ENCODE peak calls at places on chromosomes 12 and 14, in five cellular contexts. E is GM06990, V is uterus, B is right lobe of liver, I is cardiac fibroblast. R is an unnamed sample.

GRCh38 chr12:15719230-15719629 is 70.0 kb downstream of the EPS8 start:
- DNase-seq in E (no peak), V (no peak), B (no peak), I (no peak), R (no peak)

GRCh38 chr12:117188961-117189724 is 1.1 kb downstream of the FBXO21 start:
- DNase-seq in E (no peak), V (no peak), B (no peak), I (peak), R (peak)

GRCh38 chr12:117100251-117100650 is 1.0 kb upstream of the TESC start:
- DNase-seq in E (no peak), V (no peak), B (no peak), I (peak), R (no peak)

GRCh38 chr12:27179399-27180214 is 64.5 kb upstream of the STK38L start:
- DNase-seq in E (peak), V (no peak), B (no peak), I (peak), R (peak)

GRCh38 chr12:20527396-20528154 is 159.2 kb downstream of the PDE3A start:
- DNase-seq in E (no peak), V (no peak), B (no peak), I (peak), R (no peak)

GRCh38 chr12:31518680-31519227 is 72.2 kb downstream of the DENND5B start:
- DNase-seq in E (no peak), V (peak), B (no peak), I (peak), R (peak)

GRCh38 chr12:103791350-103791920 is 49.6 kb downstream of the NT5DC3 start:
- DNase-seq in E (no peak), V (no peak), B (no peak), I (no peak), R (no peak)

GRCh38 chr14:95043314-95043713 is 114.0 kb downstream of the DICER1 start:
- DNase-seq in E (no peak), V (peak), B (no peak), I (no peak), R (no peak)

GRCh38 chr14:77122555-77123125 is 19.0 kb downstream of the ZDHHC22 start:
- DNase-seq in E (no peak), V (no peak), B (no peak), I (no peak), R (no peak)

GRCh38 chr14:35337557-35338255 is 45.5 kb downstream of the PSMA6 start:
- DNase-seq in E (no peak), V (no peak), B (no peak), I (no peak), R (no peak)

GRCh38 chr12:113837528-113838296 is 128.4 kb downstream of the RBM19 start:
- DNase-seq in E (no peak), V (no peak), B (no peak), I (no peak), R (no peak)
- TF ChIP-seq CTCF in E (no peak), V (no peak), B (no peak), I (peak), R (peak)

GRCh38 chr12:34275129-34275528 is 252.8 kb downstream of the ALG10 start:
- DNase-seq in E (no peak), V (no peak), B (no peak), I (no peak), R (no peak)
- H3K4me3 ChIP-seq in E (no peak), V (no peak), B (no peak), I (no peak), R (no peak)

GRCh38 chr12:114407034-114407420 is 1.1 kb upstream of the TBX5 start:
- DNase-seq in E (no peak), V (no peak), B (no peak), I (no peak), R (no peak)

GRCh38 chr12:114406326-114407033 is 536 bp upstream of the TBX5 start:
- DNase-seq in E (no peak), V (no peak), B (no peak), I (peak), R (no peak)

GRCh38 chr12:114408415-114408814 is 2.5 kb upstream of the TBX5 start:
- DNase-seq in E (no peak), V (no peak), B (no peak), I (peak), R (no peak)

GRCh38 chr12:114408881-114409795 is 3.2 kb upstream of the TBX5 start:
- DNase-seq in E (no peak), V (no peak), B (peak), I (peak), R (no peak)

DNA sequence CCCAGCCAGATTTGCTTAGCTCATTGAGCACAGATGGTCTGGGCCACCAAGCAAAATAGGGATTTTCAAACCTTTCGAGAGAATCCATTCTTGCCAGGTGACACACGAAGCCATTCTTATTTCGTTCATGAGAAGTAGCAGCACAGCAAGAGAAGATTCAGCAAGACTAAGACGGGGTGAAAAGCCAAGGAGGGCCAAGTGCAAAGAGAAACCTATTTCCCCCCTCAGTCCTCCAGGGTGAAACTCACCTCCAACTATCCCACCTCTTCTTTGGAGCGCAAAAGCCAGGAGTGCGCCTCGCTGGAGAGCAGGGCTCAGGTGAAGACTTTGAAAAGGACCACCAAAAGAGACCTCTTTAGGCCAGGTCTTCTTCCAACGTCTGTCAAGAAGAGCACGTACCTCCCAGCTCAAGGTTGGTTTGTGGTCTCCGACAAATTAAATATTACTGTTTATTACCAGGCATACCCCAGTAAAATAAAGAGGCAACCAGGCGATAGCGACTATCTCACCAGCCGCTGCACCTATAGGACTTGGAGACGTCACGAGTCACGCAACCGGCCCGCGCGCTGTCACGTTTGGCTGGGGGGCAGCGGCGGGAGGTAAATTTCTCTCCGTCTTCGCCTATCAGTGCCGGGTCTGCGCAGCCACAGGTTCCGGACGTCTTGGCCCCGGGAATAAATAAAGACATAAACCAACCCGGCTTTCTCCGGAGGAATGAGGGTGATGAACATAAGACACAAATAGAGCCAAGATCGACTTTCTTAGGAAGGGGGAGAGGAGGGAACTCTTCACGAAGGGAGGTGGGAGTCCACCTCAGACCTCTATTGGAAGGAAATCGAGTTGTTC is 1.8 kb upstream of the TBX5 start:
- DNase-seq in E (no peak), V (no peak), B (no peak), I (peak), R (no peak)
- TF ChIP-seq CTCF in E (no peak), V (no peak), B (no peak), I (no peak), R (no peak)

GRCh38 chr12:73421832-73422231 is 1115.8 kb upstream of the ATXN7L3B start:
- DNase-seq in E (no peak), V (no peak), B (no peak), I (no peak), R (no peak)
- H3K4me3 ChIP-seq in E (no peak), V (no peak), B (no peak), I (no peak), R (no peak)

DNA sequence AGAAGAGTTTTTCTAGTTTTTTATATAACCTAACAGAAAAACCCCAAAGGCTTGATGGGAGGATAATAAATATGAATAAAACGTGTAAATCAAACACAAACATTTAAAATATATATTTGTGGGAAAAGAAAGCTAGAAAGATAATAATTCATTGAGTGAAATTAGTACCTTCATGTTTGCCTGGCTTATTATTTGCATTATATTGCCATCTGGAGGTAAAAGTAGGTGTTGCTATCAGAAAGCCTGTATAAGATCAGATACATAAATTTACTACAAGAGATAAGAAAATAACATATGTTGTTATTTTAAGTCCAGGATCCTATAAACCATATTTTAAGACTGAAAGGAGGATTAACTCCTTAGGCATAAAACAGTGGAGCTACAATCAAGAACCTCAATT is 77.7 kb downstream of the NTS start:
- DNase-seq in E (no peak), V (no peak), B (no peak), I (peak), R (no peak)
- TF ChIP-seq CTCF in E (no peak), V (no peak), B (no peak), I (peak), R (peak)

DNA sequence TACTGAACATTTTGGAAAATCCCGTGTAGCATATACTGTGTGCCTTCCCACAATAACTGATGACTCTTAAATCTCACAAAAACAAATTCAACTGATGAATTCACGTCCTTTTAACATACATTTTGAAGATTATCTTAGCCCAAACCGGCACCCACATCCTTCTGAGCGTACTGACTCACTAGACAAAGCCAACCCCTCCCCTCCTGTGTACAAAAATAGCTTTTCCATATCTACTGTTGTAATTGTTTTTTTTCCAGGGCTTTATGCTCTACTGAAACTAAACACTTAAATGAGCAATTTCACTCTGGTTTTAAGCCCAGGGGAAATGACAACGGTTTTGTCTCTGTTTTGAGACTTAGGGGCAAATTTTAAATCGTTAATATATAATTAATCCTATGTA is 109.3 kb upstream of the ATF7IP start:
- DNase-seq in E (no peak), V (no peak), B (no peak), I (peak), R (no peak)
- H3K4me3 ChIP-seq in E (no peak), V (no peak), B (no peak), I (no peak), R (no peak)

GRCh38 chr14:24734917-24735500 is 101.0 kb upstream of the GZMB start:
- DNase-seq in E (no peak), V (no peak), B (no peak), I (peak), R (no peak)
- TF ChIP-seq CTCF in E (peak), V (peak), B (peak), I (peak), R (peak)

GRCh38 chr14:61761557-61761956 is 663 bp upstream of the SNAPC1 start:
- DNase-seq in E (no peak), V (no peak), B (no peak), I (no peak), R (no peak)
- H3K4me3 ChIP-seq in E (peak), V (peak), B (peak), I (peak), R (peak)